ENCODE peak calls at places on chromosomes 5 and 9, in four cellular contexts. J, S, K and P are unnamed samples.

GRCh38 chr9:78030553-78031270 is 899 bp downstream of the GNAQ start:
- DNase-seq in J (peak; percentile 56), K (peak; percentile 73), S (peak; percentile 55), P (peak; percentile 86)

GRCh38 chr5:14908195-14908594 is 36.6 kb upstream of the ANKH start:
- DNase-seq in J (no peak), K (no peak), S (no peak), P (no peak)

GRCh38 chr5:113505181-113505580 is 8.3 kb upstream of the YTHDC2 start:
- DNase-seq in S (no peak), K (no peak), J (no peak), P (no peak)

GRCh38 chr9:137299938-137300337 is 2.1 kb downstream of the NRARP start:
- DNase-seq in S (no peak), J (no peak), K (no peak), P (no peak)

GRCh38 chr5:122177162-122177561 is 47.8 kb downstream of the ZNF474 start:
- DNase-seq in J (no peak), S (no peak), K (no peak), P (no peak)

GRCh38 chr5:148011407-148012124 is 52.2 kb upstream of the SPINK5 start:
- DNase-seq in S (no peak), J (no peak), K (no peak), P (no peak)

GRCh38 chr5:148839960-148840359 is 13.5 kb downstream of the ADRB2 start:
- DNase-seq in K (no peak), S (no peak), J (no peak), P (no peak)

GRCh38 chr5:68418230-68418629 is 202.7 kb downstream of the PIK3R1 start:
- DNase-seq in S (no peak), K (no peak), J (no peak), P (no peak)

GRCh38 chr9:8389531-8389930 is 590.0 kb upstream of the DMAC1 start:
- DNase-seq in K (no peak), S (no peak), J (no peak), P (no peak)

GRCh38 chr5:72355706-72356299 is 35.6 kb downstream of the PTCD2 start:
- DNase-seq in S (no peak), K (no peak), J (no peak), P (no peak)

GRCh38 chr9:89427621-89428221 is 70.2 kb downstream of the SEMA4D start:
- DNase-seq in S (no peak), K (peak; percentile 42), J (peak; percentile 56), P (no peak)

GRCh38 chr9:127908660-127908926 is 8.2 kb downstream of the ST6GALNAC4 start:
- DNase-seq in J (no peak), S (no peak), K (no peak), P (no peak)

GRCh38 chr9:118104385-118104784 is 400.2 kb downstream of the TLR4 start:
- DNase-seq in K (no peak), J (no peak), S (no peak), P (no peak)

GRCh38 chr9:118109542-118109941 is 405.3 kb downstream of the TLR4 start:
- DNase-seq in S (no peak), K (no peak), J (no peak), P (no peak)

DNA sequence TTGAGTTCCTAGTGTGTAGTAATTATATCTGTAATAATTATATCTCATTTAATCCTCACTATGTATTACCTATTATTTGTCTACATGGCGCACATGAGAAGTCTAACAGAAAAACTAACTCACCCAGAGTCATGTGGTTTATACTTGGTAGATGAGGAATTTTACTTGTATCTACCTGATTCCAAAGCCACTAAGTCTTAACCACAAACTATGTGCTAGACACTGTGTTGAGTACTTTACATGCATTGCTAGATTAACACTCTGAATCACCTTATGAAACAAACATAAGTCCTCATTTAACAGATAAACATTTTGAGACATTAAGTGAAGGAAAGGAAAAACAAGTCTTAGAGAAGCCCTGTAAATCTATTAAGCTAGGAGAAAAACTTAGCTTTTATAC is 404.8 kb downstream of the TLR4 start:
- DNase-seq in J (no peak), K (no peak), S (no peak), P (no peak)
- H3K4me1 ChIP-seq in J (no peaks in the 10 kb centered on the region), K (no peaks in the 10 kb centered on the region), S (no peaks in the 10 kb centered on the region), P (no peaks in the 10 kb centered on the region)

GRCh38 chr9:92739346-92740014 is 25.2 kb downstream of the BICD2 start:
- DNase-seq in J (no peak), S (no peak), K (no peak), P (peak; percentile 22)
- H3K4me1 ChIP-seq in J (peaks cover 41% of the 10 kb centered on the region), S (peaks cover 57% of the 10 kb centered on the region), K (peaks cover 26% of the 10 kb centered on the region), P (peaks cover 56% of the 10 kb centered on the region)

DNA sequence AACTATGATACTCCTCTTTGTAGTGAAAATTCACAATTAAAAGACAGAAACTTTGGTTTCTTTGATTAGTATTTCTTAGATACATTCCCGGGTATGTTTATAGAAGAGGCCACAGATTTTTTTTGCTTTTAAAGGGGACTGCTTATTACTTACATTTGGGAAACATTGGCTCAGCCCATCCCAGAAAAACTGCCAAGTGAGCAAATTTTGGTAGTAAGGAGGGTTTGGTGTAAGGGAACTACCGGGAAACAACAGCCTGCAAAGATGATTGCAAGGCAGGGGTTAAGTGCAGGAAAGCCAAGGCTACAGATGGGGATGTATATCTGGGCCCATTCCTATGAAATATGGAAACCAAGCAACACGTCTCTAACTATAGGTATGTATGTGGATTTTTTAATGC is 88.8 kb upstream of the SAP30L start:
- DNase-seq in J (no peak), K (no peak), S (no peak), P (no peak)
- H3K4me1 ChIP-seq in J (no peaks in the 10 kb centered on the region), K (no peaks in the 10 kb centered on the region), S (peaks cover 27% of the 10 kb centered on the region), P (no peaks in the 10 kb centered on the region)

GRCh38 chr9:37144762-37145161 is 24.4 kb downstream of the ZCCHC7 start:
- DNase-seq in J (no peak), K (no peak), S (no peak), P (no peak)

GRCh38 chr9:37148181-37148580 is 27.8 kb downstream of the ZCCHC7 start:
- DNase-seq in J (no peak), S (no peak), K (no peak), P (no peak)

GRCh38 chr9:37149646-37150308 is 29.4 kb downstream of the ZCCHC7 start:
- DNase-seq in J (no peak), K (no peak), S (no peak), P (no peak)

GRCh38 chr9:37141015-37141414 is 20.6 kb downstream of the ZCCHC7 start:
- DNase-seq in K (no peak), S (no peak), J (no peak), P (no peak)

DNA sequence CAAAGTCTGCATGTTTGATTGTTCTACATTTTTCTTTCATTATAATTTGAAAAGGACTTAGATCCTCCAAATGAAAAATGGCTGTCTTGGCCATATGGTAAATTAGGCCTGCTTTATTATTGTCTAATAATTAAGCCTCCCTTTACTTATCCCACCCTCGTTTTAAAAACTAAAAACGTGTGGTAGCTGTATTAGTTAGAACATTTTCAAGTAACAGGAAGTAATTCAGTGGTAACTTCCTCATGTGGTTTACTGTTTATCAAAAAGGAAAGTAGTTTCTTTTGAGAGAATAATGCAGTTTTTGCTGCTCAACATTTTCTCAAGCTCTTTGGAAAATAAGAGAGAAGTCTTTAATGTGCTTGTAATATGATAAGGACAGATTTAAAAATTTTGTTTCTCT is 26.0 kb downstream of the ZCCHC7 start:
- DNase-seq in K (peak; percentile 67), J (peak; percentile 37), S (no peak), P (no peak)
- H3K4me1 ChIP-seq in K (peaks cover 43% of the 10 kb centered on the region), J (peaks cover 41% of the 10 kb centered on the region), S (peaks cover 15% of the 10 kb centered on the region), P (peaks cover 7% of the 10 kb centered on the region)

GRCh38 chr5:141515141-141515540 is 26.3 kb downstream of the PCDHGC5 start:
- DNase-seq in J (no peak), S (no peak), K (no peak), P (no peak)
- H3K4me1 ChIP-seq in J (peaks cover 23% of the 10 kb centered on the region), S (peaks cover 75% of the 10 kb centered on the region), K (peaks cover 18% of the 10 kb centered on the region), P (peaks cover 47% of the 10 kb centered on the region)

GRCh38 chr9:108056083-108056804 is 566.7 kb upstream of the KLF4 start:
- DNase-seq in J (no peak), K (no peak), S (no peak), P (no peak)
- H3K4me1 ChIP-seq in J (no peaks in the 10 kb centered on the region), K (no peaks in the 10 kb centered on the region), S (peaks cover 58% of the 10 kb centered on the region), P (peaks cover 18% of the 10 kb centered on the region)

DNA sequence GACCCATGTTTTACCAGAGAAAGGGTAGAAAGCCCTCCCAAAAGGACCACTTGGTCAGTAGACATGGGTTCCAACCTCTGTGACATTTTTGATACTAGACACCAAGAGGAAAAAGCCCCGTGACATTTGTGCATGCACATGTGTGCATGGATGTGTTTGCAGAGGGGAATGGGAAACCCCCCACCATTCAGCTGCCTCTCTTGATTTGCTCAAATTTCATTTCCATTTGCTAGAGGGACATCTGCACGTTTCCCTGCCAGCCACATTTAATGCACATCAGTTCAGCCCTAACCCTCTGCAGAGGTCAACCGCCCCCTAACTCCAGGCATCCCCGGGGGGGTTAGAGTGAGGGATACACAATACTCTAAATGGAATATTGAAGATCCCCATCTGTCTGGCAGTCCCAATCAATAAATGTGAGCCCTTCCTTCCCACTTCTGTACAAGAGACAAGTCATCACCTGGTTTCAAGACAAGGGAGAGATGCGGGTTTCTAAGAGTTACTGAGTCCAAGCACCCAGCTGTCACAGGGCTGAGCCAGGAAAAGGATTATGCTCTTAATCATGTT is 134.2 kb downstream of the SEMA6A start:
- DNase-seq in S (no peak), J (no peak), K (no peak), P (no peak)
- H3K4me1 ChIP-seq in S (peaks cover 8% of the 10 kb centered on the region), J (no peaks in the 10 kb centered on the region), K (no peaks in the 10 kb centered on the region), P (peaks cover 3% of the 10 kb centered on the region)

GRCh38 chr5:172110260-172110815 is 77.7 kb downstream of the STK10 start:
- DNase-seq in K (no peak), S (no peak), J (no peak), P (no peak)
- H3K4me1 ChIP-seq in K (peaks cover 77% of the 10 kb centered on the region), S (peaks cover 72% of the 10 kb centered on the region), J (peaks cover 70% of the 10 kb centered on the region), P (peaks cover 48% of the 10 kb centered on the region)

DNA sequence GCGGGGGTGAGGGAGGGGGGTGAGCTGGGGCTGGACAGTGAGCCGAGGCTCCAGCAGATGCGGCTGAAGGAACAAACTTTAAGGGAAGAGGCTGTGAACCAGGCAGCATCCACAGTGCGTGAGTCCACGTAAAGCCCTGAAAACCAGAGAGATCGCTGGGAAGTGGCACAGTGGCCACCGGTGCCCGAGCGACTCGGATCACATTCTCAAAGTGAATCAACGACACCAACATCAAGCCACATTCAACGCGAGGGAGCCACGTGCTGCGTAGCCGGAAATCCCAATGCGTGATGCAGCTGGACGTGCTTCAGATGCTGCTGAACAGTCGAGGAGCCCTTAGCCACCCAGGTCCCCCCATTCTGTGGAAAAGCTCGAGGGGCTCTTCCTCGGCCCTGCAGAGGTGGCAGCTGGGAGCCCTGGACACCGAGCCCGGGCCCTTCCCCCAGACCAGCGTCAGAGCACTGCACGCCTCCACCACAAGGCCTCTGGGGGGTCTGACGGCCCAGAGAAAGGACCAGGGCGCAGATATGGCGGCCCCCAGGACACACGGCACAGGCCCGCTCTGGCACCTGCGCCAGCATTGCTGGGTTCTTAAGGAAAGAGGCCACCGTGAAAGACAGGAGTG is 53.7 kb upstream of the EXOC3 start:
- DNase-seq in S (no peak), J (no peak), K (no peak), P (peak; percentile 44)
- H3K4me1 ChIP-seq in S (no peaks in the 10 kb centered on the region), J (peaks cover 8% of the 10 kb centered on the region), K (peaks cover 14% of the 10 kb centered on the region), P (peaks cover 3% of the 10 kb centered on the region)